ENCODE peak calls at places on chromosomes 3 and 15, in eight cellular contexts. One of them, this sample, is unnamed.

GRCh38 chr15:37933685-37934084 is 755 bp upstream of the TMCO5A start:
- DNase-seq in suprapubic skin: no peak
- DNase-seq in A549: no peak
- DNase-seq in lower leg skin: no peak
- DNase-seq in AG04449: peak
- DNase-seq in stomach: no peak
- DNase-seq in transverse colon: no peak
- DNase-seq in glutamatergic neuron: no peak
- DNase-seq in this sample: no peak

GRCh38 chr15:39363761-39364586 is 216.9 kb upstream of the THBS1 start:
- DNase-seq in lower leg skin: no peak
- DNase-seq in transverse colon: no peak
- DNase-seq in glutamatergic neuron: no peak
- DNase-seq in stomach: no peak
- DNase-seq in AG04449: no peak
- DNase-seq in suprapubic skin: no peak
- DNase-seq in A549: no peak
- DNase-seq in this sample: no peak

GRCh38 chr3:56833031-56833430 is 31.3 kb upstream of the ARHGEF3 start:
- DNase-seq in lower leg skin: no peak
- DNase-seq in transverse colon: no peak
- DNase-seq in AG04449: no peak
- DNase-seq in stomach: no peak
- DNase-seq in glutamatergic neuron: no peak
- DNase-seq in A549: no peak
- DNase-seq in suprapubic skin: no peak
- DNase-seq in this sample: no peak

GRCh38 chr15:74438696-74439316 is 5.0 kb upstream of the SEMA7A start:
- DNase-seq in lower leg skin: peak
- DNase-seq in stomach: peak
- DNase-seq in A549: peak
- DNase-seq in glutamatergic neuron: peak
- DNase-seq in suprapubic skin: no peak
- DNase-seq in AG04449: no peak
- DNase-seq in transverse colon: peak
- DNase-seq in this sample: peak

GRCh38 chr3:127325630-127325961 is 37.8 kb upstream of the PRR20G start:
- DNase-seq in stomach: no peak
- DNase-seq in suprapubic skin: no peak
- DNase-seq in lower leg skin: peak
- DNase-seq in transverse colon: no peak
- DNase-seq in AG04449: no peak
- DNase-seq in A549: no peak
- DNase-seq in glutamatergic neuron: no peak
- DNase-seq in this sample: no peak

GRCh38 chr3:195081242-195081963 is 189.6 kb downstream of the XXYLT1 start:
- DNase-seq in suprapubic skin: no peak
- DNase-seq in glutamatergic neuron: peak
- DNase-seq in A549: no peak
- DNase-seq in transverse colon: no peak
- DNase-seq in stomach: peak
- DNase-seq in AG04449: no peak
- DNase-seq in lower leg skin: no peak
- DNase-seq in this sample: no peak

GRCh38 chr3:160400048-160400630 is 689 bp downstream of the SMC4 start:
- DNase-seq in AG04449: no peak
- DNase-seq in suprapubic skin: peak
- DNase-seq in glutamatergic neuron: peak
- DNase-seq in transverse colon: peak
- DNase-seq in A549: no peak
- DNase-seq in lower leg skin: peak
- DNase-seq in stomach: peak
- DNase-seq in this sample: peak

GRCh38 chr3:184512621-184513020 is 49.0 kb upstream of the EPHB3 start:
- DNase-seq in suprapubic skin: no peak
- DNase-seq in A549: no peak
- DNase-seq in stomach: no peak
- DNase-seq in lower leg skin: no peak
- DNase-seq in transverse colon: no peak
- DNase-seq in glutamatergic neuron: no peak
- DNase-seq in AG04449: no peak
- DNase-seq in this sample: peak

GRCh38 chr3:12966847-12967750 is 106.1 kb downstream of the IQSEC1 start:
- DNase-seq in AG04449: no peak
- DNase-seq in transverse colon: peak
- DNase-seq in suprapubic skin: peak
- DNase-seq in stomach: no peak
- DNase-seq in lower leg skin: no peak
- DNase-seq in A549: peak
- DNase-seq in glutamatergic neuron: peak
- DNase-seq in this sample: peak

GRCh38 chr3:134797080-134797801 is 2.2 kb downstream of the EPHB1 start:
- DNase-seq in glutamatergic neuron: no peak
- DNase-seq in suprapubic skin: no peak
- DNase-seq in transverse colon: no peak
- DNase-seq in AG04449: no peak
- DNase-seq in A549: no peak
- DNase-seq in lower leg skin: no peak
- DNase-seq in stomach: no peak
- DNase-seq in this sample: peak

GRCh38 chr15:74664028-74664616 is 31.7 kb downstream of the EDC3 start:
- DNase-seq in transverse colon: peak
- DNase-seq in A549: no peak
- DNase-seq in glutamatergic neuron: no peak
- DNase-seq in suprapubic skin: no peak
- DNase-seq in lower leg skin: no peak
- DNase-seq in stomach: peak
- DNase-seq in AG04449: no peak
- DNase-seq in this sample: no peak

GRCh38 chr3:42638339-42638842 is 15.1 kb upstream of the ZBTB47 start:
- DNase-seq in glutamatergic neuron: no peak
- DNase-seq in AG04449: no peak
- DNase-seq in transverse colon: no peak
- DNase-seq in lower leg skin: no peak
- DNase-seq in suprapubic skin: no peak
- DNase-seq in stomach: no peak
- DNase-seq in A549: no peak
- DNase-seq in this sample: no peak

GRCh38 chr3:127011270-127011992 is 28.5 kb downstream of the PLXNA1 start:
- DNase-seq in stomach: no peak
- DNase-seq in suprapubic skin: no peak
- DNase-seq in A549: no peak
- DNase-seq in glutamatergic neuron: peak
- DNase-seq in AG04449: no peak
- DNase-seq in transverse colon: no peak
- DNase-seq in lower leg skin: no peak
- DNase-seq in this sample: no peak

GRCh38 chr3:10757021-10757820 is 58.8 kb upstream of the SLC6A11 start:
- DNase-seq in glutamatergic neuron: no peak
- DNase-seq in stomach: no peak
- DNase-seq in transverse colon: no peak
- DNase-seq in lower leg skin: no peak
- DNase-seq in A549: peak
- DNase-seq in suprapubic skin: no peak
- DNase-seq in AG04449: no peak
- DNase-seq in this sample: no peak

GRCh38 chr3:127791221-127791913 is 30.9 kb downstream of the MGLL start:
- DNase-seq in stomach: peak
- DNase-seq in transverse colon: peak
- DNase-seq in AG04449: peak
- DNase-seq in glutamatergic neuron: no peak
- DNase-seq in lower leg skin: no peak
- DNase-seq in A549: no peak
- DNase-seq in suprapubic skin: no peak
- DNase-seq in this sample: no peak

GRCh38 chr15:63166219-63166618 is 8.9 kb upstream of the RPS27L start:
- DNase-seq in glutamatergic neuron: no peak
- DNase-seq in AG04449: no peak
- DNase-seq in stomach: no peak
- DNase-seq in A549: no peak
- DNase-seq in transverse colon: no peak
- DNase-seq in lower leg skin: no peak
- DNase-seq in suprapubic skin: no peak
- DNase-seq in this sample: no peak
- TF ChIP-seq CTCF in glutamatergic neuron: no peak
- TF ChIP-seq CTCF in AG04449: no peak
- TF ChIP-seq CTCF in stomach: no peak
- TF ChIP-seq CTCF in A549: no peak
- TF ChIP-seq CTCF in transverse colon: no peak
- TF ChIP-seq CTCF in lower leg skin: no peak
- TF ChIP-seq CTCF in suprapubic skin: no peak
- TF ChIP-seq CTCF in this sample: peak

GRCh38 chr3:142225885-142226215 is 465 bp upstream of the GK5 start:
- DNase-seq in stomach: no peak
- DNase-seq in lower leg skin: no peak
- DNase-seq in AG04449: no peak
- DNase-seq in transverse colon: no peak
- DNase-seq in A549: no peak
- DNase-seq in glutamatergic neuron: no peak
- DNase-seq in suprapubic skin: no peak
- DNase-seq in this sample: no peak

GRCh38 chr3:142224482-142225072 is 808 bp downstream of the GK5 start:
- DNase-seq in AG04449: no peak
- DNase-seq in stomach: no peak
- DNase-seq in A549: no peak
- DNase-seq in glutamatergic neuron: no peak
- DNase-seq in suprapubic skin: no peak
- DNase-seq in lower leg skin: no peak
- DNase-seq in transverse colon: no peak
- DNase-seq in this sample: no peak

GRCh38 chr3:142223282-142223681 is 2.1 kb downstream of the GK5 start:
- DNase-seq in A549: no peak
- DNase-seq in stomach: no peak
- DNase-seq in AG04449: no peak
- DNase-seq in lower leg skin: no peak
- DNase-seq in transverse colon: no peak
- DNase-seq in suprapubic skin: no peak
- DNase-seq in glutamatergic neuron: no peak
- DNase-seq in this sample: no peak

GRCh38 chr3:142228964-142229363 is 3.6 kb upstream of the GK5 start:
- DNase-seq in glutamatergic neuron: no peak
- DNase-seq in A549: no peak
- DNase-seq in stomach: no peak
- DNase-seq in suprapubic skin: no peak
- DNase-seq in AG04449: no peak
- DNase-seq in lower leg skin: no peak
- DNase-seq in transverse colon: no peak
- DNase-seq in this sample: no peak

DNA sequence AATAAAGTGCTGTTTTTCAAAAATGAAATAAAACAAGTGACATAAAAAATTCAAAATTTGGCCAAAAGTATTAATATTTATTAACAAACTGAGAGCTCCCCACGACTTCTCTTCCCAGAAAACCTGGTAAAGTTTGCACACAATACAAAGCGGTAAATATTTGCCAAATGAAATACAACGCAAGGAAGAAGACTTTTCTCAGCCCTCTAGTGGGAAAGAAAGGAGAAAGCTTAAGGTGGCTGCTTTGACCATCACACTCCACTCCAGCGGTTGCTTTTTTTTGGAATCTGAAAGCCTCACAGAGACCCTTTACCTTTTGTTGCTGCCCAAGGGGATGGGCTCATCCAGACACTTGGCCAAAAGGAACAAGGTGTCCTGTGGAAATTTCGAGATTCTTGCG is 1.1 kb upstream of the GK5 start:
- DNase-seq in A549: peak
- DNase-seq in AG04449: no peak
- DNase-seq in stomach: no peak
- DNase-seq in glutamatergic neuron: no peak
- DNase-seq in suprapubic skin: no peak
- DNase-seq in lower leg skin: no peak
- DNase-seq in transverse colon: no peak
- DNase-seq in this sample: no peak
- TF ChIP-seq CTCF in A549: no peak
- TF ChIP-seq CTCF in AG04449: no peak
- TF ChIP-seq CTCF in stomach: peak
- TF ChIP-seq CTCF in glutamatergic neuron: no peak
- TF ChIP-seq CTCF in suprapubic skin: no peak
- TF ChIP-seq CTCF in lower leg skin: no peak
- TF ChIP-seq CTCF in transverse colon: no peak
- TF ChIP-seq CTCF in this sample: peak

DNA sequence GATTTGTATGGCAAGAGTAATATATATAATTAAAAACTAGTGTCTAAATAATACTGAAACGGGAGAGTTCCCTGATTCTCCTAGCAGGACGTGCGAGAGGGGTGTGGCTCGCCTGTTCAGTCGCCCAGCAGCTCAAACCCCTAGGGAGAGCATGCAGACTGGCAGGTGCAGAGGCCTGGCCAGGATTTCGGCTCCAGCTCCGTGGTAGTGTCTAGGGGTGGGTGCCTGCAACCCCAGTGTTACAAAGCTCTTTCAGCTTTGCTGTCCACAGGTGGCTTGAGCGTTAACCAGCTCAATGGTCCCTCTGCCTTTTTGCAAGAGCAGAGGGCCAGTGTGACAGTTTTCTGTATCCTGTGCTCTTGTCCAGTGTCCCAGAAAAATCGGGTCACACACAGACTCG is 226.6 kb downstream of the ALCAM start:
- DNase-seq in transverse colon: no peak
- DNase-seq in glutamatergic neuron: no peak
- DNase-seq in lower leg skin: no peak
- DNase-seq in A549: no peak
- DNase-seq in AG04449: no peak
- DNase-seq in stomach: no peak
- DNase-seq in suprapubic skin: no peak
- DNase-seq in this sample: no peak
- TF ChIP-seq CTCF in transverse colon: no peak
- TF ChIP-seq CTCF in glutamatergic neuron: no peak
- TF ChIP-seq CTCF in lower leg skin: no peak
- TF ChIP-seq CTCF in A549: no peak
- TF ChIP-seq CTCF in AG04449: no peak
- TF ChIP-seq CTCF in stomach: no peak
- TF ChIP-seq CTCF in suprapubic skin: no peak
- TF ChIP-seq CTCF in this sample: no peak

DNA sequence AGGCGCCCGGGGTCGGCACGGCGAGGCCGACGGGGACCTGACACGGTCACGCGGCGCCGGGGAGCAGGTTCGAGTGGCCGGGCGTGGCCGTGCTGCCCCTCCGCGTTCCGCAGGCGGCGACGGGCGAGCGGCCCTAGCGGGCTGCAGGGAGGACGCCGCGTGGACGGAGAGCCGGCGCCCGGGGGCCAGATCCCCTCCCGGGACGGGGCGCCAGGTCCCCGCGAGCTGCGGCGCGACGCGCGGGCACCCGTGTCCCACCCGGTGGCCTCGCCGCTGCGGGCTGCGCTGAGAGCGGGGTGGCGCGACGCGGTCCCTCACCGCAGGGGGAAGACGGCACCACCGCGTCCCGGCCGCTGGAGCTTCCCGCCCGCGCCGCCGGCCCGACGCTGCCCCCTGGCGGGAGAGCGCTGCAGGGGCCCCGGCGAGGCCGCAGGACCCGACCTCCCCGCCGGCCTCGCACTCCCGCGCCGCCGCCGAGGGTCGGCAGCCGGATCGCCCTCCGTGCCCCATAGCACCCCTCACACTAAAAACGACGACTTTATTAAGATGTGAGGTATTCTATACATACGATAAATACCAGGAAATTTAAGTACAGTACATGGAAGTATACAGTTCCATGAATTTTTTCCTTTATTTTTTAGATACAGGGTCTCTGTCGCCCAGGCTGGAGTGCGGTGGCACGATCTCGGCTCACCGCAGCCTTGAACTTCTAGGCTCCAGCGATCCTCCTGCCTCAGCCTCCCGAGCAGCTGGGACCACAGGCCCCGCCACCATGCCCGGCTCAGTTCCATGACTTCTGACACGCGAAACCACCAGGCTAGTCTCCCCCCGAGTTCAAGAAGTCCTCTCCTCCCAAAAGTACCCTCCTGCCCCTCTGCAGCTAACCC is 1.3 kb upstream of the PIGZ start:
- DNase-seq in A549: peak
- DNase-seq in glutamatergic neuron: peak
- DNase-seq in AG04449: no peak
- DNase-seq in lower leg skin: no peak
- DNase-seq in suprapubic skin: peak
- DNase-seq in stomach: peak
- DNase-seq in transverse colon: peak
- DNase-seq in this sample: peak
- TF ChIP-seq CTCF in A549: peak
- TF ChIP-seq CTCF in glutamatergic neuron: peak
- TF ChIP-seq CTCF in AG04449: peak
- TF ChIP-seq CTCF in lower leg skin: no peak
- TF ChIP-seq CTCF in suprapubic skin: peak
- TF ChIP-seq CTCF in stomach: peak
- TF ChIP-seq CTCF in transverse colon: peak
- TF ChIP-seq CTCF in this sample: peak